ENCODE peak calls at places on chromosome 20, in seven cellular contexts. One of them, this sample, is unnamed.

GRCh38 chr20:62367483-62368302 is 581 bp upstream of the LAMA5 start:
- DNase-seq in heart left ventricle: peak
- DNase-seq in HS-5: no peak
- DNase-seq in thoracic aorta: no peak
- DNase-seq in Calu3: no peak
- DNase-seq in SW 1271: no peak
- DNase-seq in frontal cortex: no peak
- DNase-seq in this sample: no peak

GRCh38 chr20:1617055-1617454 is 2.8 kb downstream of the SIRPB1 start:
- DNase-seq in heart left ventricle: no peak
- DNase-seq in HS-5: no peak
- DNase-seq in thoracic aorta: no peak
- DNase-seq in Calu3: no peak
- DNase-seq in SW 1271: no peak
- DNase-seq in frontal cortex: no peak
- DNase-seq in this sample: peak

GRCh38 chr20:18796282-18796833 is 17.2 kb upstream of the SCP2D1 start:
- DNase-seq in heart left ventricle: no peak
- DNase-seq in HS-5: no peak
- DNase-seq in thoracic aorta: no peak
- DNase-seq in Calu3: no peak
- DNase-seq in SW 1271: no peak
- DNase-seq in frontal cortex: no peak
- DNase-seq in this sample: no peak

GRCh38 chr20:25308671-25309394 is 60.9 kb downstream of the PYGB start:
- DNase-seq in heart left ventricle: peak
- DNase-seq in HS-5: peak
- DNase-seq in thoracic aorta: no peak
- DNase-seq in Calu3: no peak
- DNase-seq in SW 1271: no peak
- DNase-seq in frontal cortex: no peak
- DNase-seq in this sample: peak

GRCh38 chr20:20360464-20360863 is 7.4 kb upstream of the INSM1 start:
- DNase-seq in heart left ventricle: no peak
- DNase-seq in HS-5: peak
- DNase-seq in thoracic aorta: no peak
- DNase-seq in Calu3: no peak
- DNase-seq in SW 1271: peak
- DNase-seq in frontal cortex: peak
- DNase-seq in this sample: peak

GRCh38 chr20:51022803-51023616 is at the start of gene KCNG1:
- DNase-seq in heart left ventricle: peak
- DNase-seq in HS-5: peak
- DNase-seq in thoracic aorta: no peak
- DNase-seq in Calu3: peak
- DNase-seq in SW 1271: peak
- DNase-seq in frontal cortex: peak
- DNase-seq in this sample: peak

GRCh38 chr20:25848222-25848621 is 151.6 kb upstream of the ZNF337 start:
- DNase-seq in heart left ventricle: peak
- DNase-seq in HS-5: no peak
- DNase-seq in thoracic aorta: no peak
- DNase-seq in Calu3: no peak
- DNase-seq in SW 1271: no peak
- DNase-seq in frontal cortex: no peak
- DNase-seq in this sample: no peak

GRCh38 chr20:25081065-25081729 is 744 bp downstream of the VSX1 start:
- DNase-seq in heart left ventricle: no peak
- DNase-seq in HS-5: no peak
- DNase-seq in thoracic aorta: no peak
- DNase-seq in Calu3: no peak
- DNase-seq in SW 1271: no peak
- DNase-seq in frontal cortex: no peak
- DNase-seq in this sample: peak

GRCh38 chr20:63214514-63214913 is 1.4 kb downstream of the YTHDF1 start:
- DNase-seq in heart left ventricle: no peak
- DNase-seq in HS-5: no peak
- DNase-seq in thoracic aorta: no peak
- DNase-seq in Calu3: no peak
- DNase-seq in SW 1271: no peak
- DNase-seq in frontal cortex: no peak
- DNase-seq in this sample: no peak

GRCh38 chr20:61924211-61924857 is 141.3 kb downstream of the TAF4 start:
- DNase-seq in heart left ventricle: peak
- DNase-seq in HS-5: no peak
- DNase-seq in thoracic aorta: no peak
- DNase-seq in Calu3: no peak
- DNase-seq in SW 1271: no peak
- DNase-seq in frontal cortex: no peak
- DNase-seq in this sample: no peak

GRCh38 chr20:61979701-61980635 is 85.7 kb downstream of the TAF4 start:
- DNase-seq in heart left ventricle: no peak
- DNase-seq in HS-5: no peak
- DNase-seq in thoracic aorta: no peak
- DNase-seq in Calu3: no peak
- DNase-seq in SW 1271: no peak
- DNase-seq in frontal cortex: no peak
- DNase-seq in this sample: no peak

GRCh38 chr20:53695797-53696527 is 102.3 kb upstream of the ZNF217 start:
- DNase-seq in heart left ventricle: no peak
- DNase-seq in HS-5: no peak
- DNase-seq in thoracic aorta: no peak
- DNase-seq in Calu3: no peak
- DNase-seq in SW 1271: no peak
- DNase-seq in frontal cortex: no peak
- DNase-seq in this sample: no peak

GRCh38 chr20:37651932-37652331 is 41.9 kb upstream of the CTNNBL1 start:
- DNase-seq in heart left ventricle: no peak
- DNase-seq in HS-5: no peak
- DNase-seq in thoracic aorta: no peak
- DNase-seq in Calu3: peak
- DNase-seq in SW 1271: no peak
- DNase-seq in frontal cortex: no peak
- DNase-seq in this sample: peak

GRCh38 chr20:37154684-37155298 is 24.3 kb upstream of the RPN2 start:
- DNase-seq in heart left ventricle: no peak
- DNase-seq in HS-5: no peak
- DNase-seq in thoracic aorta: no peak
- DNase-seq in Calu3: no peak
- DNase-seq in SW 1271: no peak
- DNase-seq in frontal cortex: no peak
- DNase-seq in this sample: no peak

GRCh38 chr20:63363013-63363957 is 2.1 kb upstream of the CHRNA4 start:
- DNase-seq in heart left ventricle: peak
- DNase-seq in HS-5: no peak
- DNase-seq in thoracic aorta: no peak
- DNase-seq in Calu3: no peak
- DNase-seq in SW 1271: no peak
- DNase-seq in frontal cortex: no peak
- DNase-seq in this sample: no peak

GRCh38 chr20:5122861-5123260 is 3.1 kb upstream of the PCNA start:
- DNase-seq in heart left ventricle: no peak
- DNase-seq in HS-5: no peak
- DNase-seq in thoracic aorta: no peak
- DNase-seq in Calu3: no peak
- DNase-seq in SW 1271: no peak
- DNase-seq in frontal cortex: no peak
- DNase-seq in this sample: no peak

GRCh38 chr20:58238490-58238889 is 10.0 kb upstream of the ANKRD60 start:
- DNase-seq in heart left ventricle: no peak
- DNase-seq in HS-5: no peak
- DNase-seq in thoracic aorta: no peak
- DNase-seq in Calu3: no peak
- DNase-seq in SW 1271: no peak
- DNase-seq in frontal cortex: no peak
- DNase-seq in this sample: no peak

GRCh38 chr20:4135385-4136077 is 120.2 kb upstream of the RNF24 start:
- DNase-seq in heart left ventricle: no peak
- DNase-seq in HS-5: peak
- DNase-seq in thoracic aorta: peak
- DNase-seq in Calu3: peak
- DNase-seq in SW 1271: peak
- DNase-seq in frontal cortex: no peak
- DNase-seq in this sample: peak

GRCh38 chr20:10609276-10609675 is 64.5 kb downstream of the JAG1 start:
- DNase-seq in heart left ventricle: no peak
- DNase-seq in HS-5: peak
- DNase-seq in thoracic aorta: no peak
- DNase-seq in Calu3: no peak
- DNase-seq in SW 1271: no peak
- DNase-seq in frontal cortex: no peak
- DNase-seq in this sample: peak

GRCh38 chr20:31695849-31696804 is 26.5 kb downstream of the BCL2L1 start:
- DNase-seq in heart left ventricle: no peak
- DNase-seq in HS-5: peak
- DNase-seq in thoracic aorta: peak
- DNase-seq in Calu3: peak
- DNase-seq in SW 1271: peak
- DNase-seq in frontal cortex: no peak
- DNase-seq in this sample: peak

GRCh38 chr20:34560614-34561013 is 2.1 kb downstream of the MAP1LC3A start:
- DNase-seq in heart left ventricle: no peak
- DNase-seq in HS-5: no peak
- DNase-seq in thoracic aorta: no peak
- DNase-seq in Calu3: no peak
- DNase-seq in SW 1271: no peak
- DNase-seq in frontal cortex: no peak
- DNase-seq in this sample: no peak